ENCODE peak calls at places on chromosome 12, in seven cellular contexts. U is hepatocyte, M is lower lobe of right lung, P is astrocyte of the cerebellum, F is pancreas, A is HAP-1, K is fibroblast of pulmonary artery. S is an unnamed sample.
A peak's percentile ranks its signal among the peaks of the same experiment; 100 is the strongest.

GRCh38 chr12:25368542-25368941 is 117.8 kb upstream of the KRAS start:
- DNase-seq in U (no peak), M (no peak), P (no peak), F (no peak), A (no peak), K (no peak), S (no peak)

GRCh38 chr12:26473291-26473690 is 277.9 kb downstream of the SSPN start:
- DNase-seq in U (no peak), M (no peak), P (no peak), F (no peak), A (no peak), K (no peak), S (peak; percentile 23)

GRCh38 chr12:1234073-1234472 is 243.1 kb downstream of the ERC1 start:
- DNase-seq in U (no peak), M (no peak), P (peak; percentile 34), F (no peak), A (no peak), K (peak; percentile 21), S (peak; percentile 23)

GRCh38 chr12:84599539-84599938 is 313.1 kb downstream of the SLC6A15 start:
- DNase-seq in U (peak; percentile 35), M (no peak), P (peak; percentile 3), F (no peak), A (peak; percentile 36), K (peak; percentile 30), S (peak; percentile 6)

GRCh38 chr12:122891661-122892525 is 4.0 kb downstream of the VPS37B start:
- DNase-seq in U (no peak), M (no peak), P (peak; percentile 54), F (no peak), A (peak; percentile 90), K (peak; percentile 58), S (no peak)

GRCh38 chr12:110637869-110638441 is 24.0 kb downstream of the TCTN1 start:
- DNase-seq in U (no peak), M (no peak), P (no peak), F (no peak), A (no peak), K (no peak), S (no peak)

GRCh38 chr12:103969391-103969790 is 3.7 kb downstream of the TDG start:
- DNase-seq in U (no peak), M (no peak), P (no peak), F (no peak), A (no peak), K (no peak), S (peak; percentile 23)

GRCh38 chr12:90062799-90063198 is 354.2 kb upstream of the ATP2B1 start:
- DNase-seq in U (no peak), M (no peak), P (no peak), F (no peak), A (no peak), K (no peak), S (no peak)

GRCh38 chr12:18552829-18553228 is 185.0 kb downstream of the PLCZ1 start:
- DNase-seq in U (no peak), M (no peak), P (no peak), F (no peak), A (peak; percentile 21), K (no peak), S (no peak)

GRCh38 chr12:77072833-77073495 is 7.6 kb upstream of the E2F7 start:
- DNase-seq in U (no peak), M (no peak), P (no peak), F (no peak), A (no peak), K (peak; percentile 48), S (peak; percentile 56)

GRCh38 chr12:132824053-132824452 is 4.6 kb downstream of the GOLGA3 start:
- DNase-seq in U (no peak), M (no peak), P (no peak), F (no peak), A (no peak), K (no peak), S (no peak)

GRCh38 chr12:129659927-129660326 is 243.9 kb downstream of the TMEM132D start:
- DNase-seq in U (no peak), M (no peak), P (peak; percentile 88), F (no peak), A (no peak), K (peak; percentile 49), S (no peak)

GRCh38 chr12:117151195-117152031 is 38.9 kb downstream of the FBXO21 start:
- DNase-seq in U (peak; percentile 77), M (peak; percentile 67), P (peak; percentile 20), F (peak; percentile 25), A (peak; percentile 94), K (peak; percentile 67), S (peak; percentile 61)

GRCh38 chr12:111405149-111405855 is 421 bp upstream of the SH2B3 start:
- DNase-seq in U (peak; percentile 97), M (peak; percentile 97), P (peak; percentile 57), F (peak; percentile 94), A (peak; percentile 99), K (peak; percentile 96), S (peak; percentile 85)

GRCh38 chr12:43957732-43958131 is 121.9 kb downstream of the TMEM117 start:
- DNase-seq in U (peak; percentile 49), M (no peak), P (peak; percentile 40), F (no peak), A (peak; percentile 36), K (peak; percentile 75), S (peak; percentile 71)

GRCh38 chr12:69779928-69780327 is 41.3 kb downstream of the RAB3IP start:
- DNase-seq in U (no peak), M (no peak), P (peak; percentile 2), F (no peak), A (peak; percentile 9), K (peak; percentile 69), S (peak; percentile 34)

GRCh38 chr12:54299515-54300266 is 1.1 kb downstream of the NFE2 start:
- DNase-seq in U (no peak), M (no peak), P (no peak), F (no peak), A (no peak), K (no peak), S (peak; percentile 39)

DNA sequence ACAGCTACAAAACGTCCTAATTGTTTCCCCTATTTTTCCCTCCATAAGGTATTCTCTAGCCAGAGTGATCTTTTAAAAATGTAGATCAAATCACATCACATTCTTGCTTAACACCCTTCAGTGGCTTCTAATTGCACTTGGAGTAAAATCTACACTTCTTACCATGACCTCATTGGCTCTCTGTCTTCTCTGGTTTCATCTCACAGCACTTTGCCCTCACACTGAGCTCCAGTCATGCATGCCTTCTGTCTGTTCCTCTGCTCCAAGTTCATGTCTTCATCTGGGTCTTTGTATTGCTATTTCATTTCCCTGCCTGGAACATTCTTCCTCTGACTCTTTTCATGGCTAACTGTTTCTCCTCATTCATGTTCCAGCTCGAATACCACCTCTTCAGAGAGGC is 220.4 kb upstream of the GARIN6 start:
- DNase-seq in U (no peak), M (no peak), P (no peak), F (no peak), A (no peak), K (no peak), S (no peak)
- H3K4me3 ChIP-seq in U (no peak overlapping the region), M (no peak overlapping the region), P (no peak overlapping the region), F (no peak overlapping the region), A (no peak overlapping the region), K (no peak overlapping the region), S (no peak overlapping the region)

GRCh38 chr12:56751712-56752598 is at the start of gene PRIM1:
- DNase-seq in U (peak; percentile 91), M (peak; percentile 89), P (peak; percentile 22), F (peak; percentile 78), A (peak; percentile 94), K (peak; percentile 79), S (peak; percentile 68)
- H3K4me3 ChIP-seq in U (peak within 1 kb of the TSS; percentile 70), M (peak within 1 kb of the TSS; percentile 74), P (peak within 1 kb of the TSS; percentile 64), F (peak within 1 kb of the TSS; percentile 61), A (peak within 1 kb of the TSS; percentile 59), K (peak within 1 kb of the TSS; percentile 96), S (peak within 1 kb of the TSS; percentile 98)

GRCh38 chr12:120800665-120801064 is 75.0 kb downstream of the ACADS start:
- DNase-seq in U (no peak), M (no peak), P (no peak), F (no peak), A (no peak), K (no peak), S (no peak)

GRCh38 chr12:120801146-120801545 is 75.5 kb downstream of the ACADS start:
- DNase-seq in U (peak; percentile 18), M (no peak), P (no peak), F (no peak), A (no peak), K (no peak), S (no peak)

GRCh38 chr12:120797677-120798642 is 72.3 kb downstream of the ACADS start:
- DNase-seq in U (no peak), M (no peak), P (no peak), F (no peak), A (no peak), K (no peak), S (no peak)

GRCh38 chr12:120799417-120800045 is 73.9 kb downstream of the ACADS start:
- DNase-seq in U (peak; percentile 64), M (no peak), P (no peak), F (no peak), A (no peak), K (no peak), S (no peak)

DNA sequence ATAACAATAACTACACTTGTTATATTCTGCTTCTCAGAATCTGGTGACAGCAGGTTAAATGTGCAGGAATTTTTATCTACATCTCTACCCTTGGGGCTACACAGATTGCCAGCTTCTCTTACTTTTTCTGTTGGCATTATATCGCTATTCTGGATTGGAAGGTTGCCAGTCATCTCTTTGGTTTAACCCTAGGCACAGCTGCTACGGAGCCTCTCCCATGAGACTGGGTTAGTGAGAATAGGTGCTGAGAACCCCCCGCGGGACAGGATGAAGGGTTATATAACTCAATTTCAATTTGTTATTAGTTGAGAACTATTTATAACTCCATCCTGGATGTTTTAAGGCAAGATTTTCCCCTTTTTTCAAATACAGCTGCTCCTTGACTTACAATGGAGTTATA is 73.1 kb downstream of the ACADS start:
- DNase-seq in U (no peak), M (no peak), P (no peak), F (no peak), A (no peak), K (no peak), S (no peak)
- H3K4me3 ChIP-seq in U (no peak overlapping the region), M (no peak overlapping the region), P (no peak overlapping the region), F (no peak overlapping the region), A (no peak overlapping the region), K (no peak overlapping the region), S (no peak overlapping the region)

DNA sequence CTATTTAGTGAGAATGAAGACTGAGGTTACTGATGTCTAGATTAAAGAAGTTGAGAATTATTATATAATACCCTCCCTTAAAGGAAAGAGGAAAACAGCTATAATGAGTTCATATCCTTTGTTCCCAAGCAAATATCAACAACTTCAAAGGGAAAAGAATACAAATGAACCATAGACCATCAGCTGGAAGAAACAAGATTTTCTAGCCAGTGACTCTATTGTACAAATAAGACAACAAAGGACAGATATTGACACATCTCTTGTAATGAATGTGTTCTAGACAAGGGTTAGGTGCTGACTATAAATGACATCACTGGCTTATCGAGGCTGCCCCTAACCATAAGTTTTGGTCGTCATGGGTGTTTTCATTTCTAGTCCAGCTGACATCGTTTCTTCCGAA is 48.2 kb downstream of the SLC38A4 start:
- DNase-seq in U (no peak), M (no peak), P (no peak), F (no peak), A (no peak), K (no peak), S (no peak)
- H3K4me3 ChIP-seq in U (no peak overlapping the region), M (no peak overlapping the region), P (no peak overlapping the region), F (no peak overlapping the region), A (no peak overlapping the region), K (no peak overlapping the region), S (no peak overlapping the region)